ENCODE peak calls at places on chromosomes 7 and 10, in eight cellular contexts. A is thyroid gland, I is cardiac muscle cell, V is A549, U is brain microvascular endothelial cell, O is lung, P is LNCaP clone FGC, W is neural progenitor cell. J is an unnamed sample.

GRCh38 chr10:8060010-8060703 is 5.7 kb downstream of the GATA3 start:
- DNase-seq in A (no peak), I (no peak), V (no peak), U (no peak), O (no peak), P (no peak), W (peak), J (no peak)

GRCh38 chr7:98470131-98470985 is 69.5 kb upstream of the BAIAP2L1 start:
- DNase-seq in A (peak), I (peak), V (peak), U (no peak), O (peak), P (no peak), W (peak), J (no peak)

GRCh38 chr7:28904539-28905143 is 53.5 kb downstream of the TRIL start:
- DNase-seq in A (no peak), I (peak), V (no peak), U (no peak), O (no peak), P (no peak), W (peak), J (no peak)

GRCh38 chr10:132293416-132294195 is 14.1 kb downstream of the STK32C start:
- DNase-seq in A (peak), I (no peak), V (no peak), U (no peak), O (no peak), P (no peak), W (peak), J (no peak)

GRCh38 chr10:131928248-131929095 is 27.7 kb downstream of the PPP2R2D start:
- DNase-seq in A (no peak), I (peak), V (no peak), U (peak), O (no peak), P (no peak), W (no peak), J (no peak)

GRCh38 chr7:131556912-131557457 is 557 bp upstream of the PODXL start:
- DNase-seq in A (no peak), I (no peak), V (no peak), U (no peak), O (no peak), P (no peak), W (no peak), J (no peak)

GRCh38 chr7:80361948-80362347 is 149.9 kb downstream of the GNAT3 start:
- DNase-seq in A (no peak), I (no peak), V (no peak), U (no peak), O (no peak), P (no peak), W (no peak), J (no peak)

GRCh38 chr7:64888901-64889685 is 14.0 kb upstream of the ZNF273 start:
- DNase-seq in A (peak), I (peak), V (no peak), U (no peak), O (peak), P (no peak), W (peak), J (no peak)

GRCh38 chr10:37872283-37872682 is 14.9 kb upstream of the ZNF248 start:
- DNase-seq in A (no peak), I (no peak), V (no peak), U (no peak), O (no peak), P (no peak), W (no peak), J (no peak)

GRCh38 chr10:132329565-132330485 is 2.2 kb upstream of the LRRC27 start:
- DNase-seq in A (no peak), I (peak), V (peak), U (peak), O (no peak), P (no peak), W (no peak), J (no peak)

GRCh38 chr10:51342381-51342780 is 268.1 kb downstream of the PRKG1 start:
- DNase-seq in A (no peak), I (peak), V (no peak), U (no peak), O (no peak), P (no peak), W (no peak), J (no peak)

GRCh38 chr7:68846926-68847325 is 751.3 kb upstream of the AUTS2 start:
- DNase-seq in A (no peak), I (no peak), V (no peak), U (no peak), O (no peak), P (no peak), W (no peak), J (no peak)

GRCh38 chr10:78617633-78618032 is 451.1 kb upstream of the ZMIZ1 start:
- DNase-seq in A (no peak), I (no peak), V (no peak), U (no peak), O (no peak), P (no peak), W (no peak), J (no peak)

GRCh38 chr7:98214811-98215321 is 3.6 kb downstream of the BHLHA15 start:
- DNase-seq in A (no peak), I (no peak), V (no peak), U (no peak), O (no peak), P (no peak), W (no peak), J (no peak)

GRCh38 chr7:155348806-155349205 is 51.1 kb downstream of the INSIG1 start:
- DNase-seq in A (no peak), I (no peak), V (no peak), U (no peak), O (no peak), P (no peak), W (no peak), J (no peak)

GRCh38 chr7:147915781-147916180 is 674.8 kb upstream of the C7orf33 start:
- DNase-seq in A (no peak), I (no peak), V (no peak), U (no peak), O (no peak), P (no peak), W (no peak), J (no peak)

GRCh38 chr10:133163889-133164815 is 4.1 kb downstream of the KNDC1 start:
- DNase-seq in A (peak), I (no peak), V (no peak), U (no peak), O (no peak), P (peak), W (no peak), J (no peak)

GRCh38 chr10:121216721-121217181 is 365.6 kb downstream of the WDR11 start:
- DNase-seq in A (peak), I (no peak), V (no peak), U (no peak), O (no peak), P (no peak), W (no peak), J (no peak)

GRCh38 chr7:151796091-151796870 is 80.6 kb downstream of the PRKAG2 start:
- DNase-seq in A (no peak), I (no peak), V (peak), U (no peak), O (no peak), P (no peak), W (no peak), J (no peak)

GRCh38 chr7:19377611-19378339 is 232.6 kb upstream of the FERD3L start:
- DNase-seq in A (no peak), I (peak), V (no peak), U (peak), O (no peak), P (no peak), W (no peak), J (no peak)

GRCh38 chr10:26486985-26487850 is 49.1 kb downstream of the APBB1IP start:
- DNase-seq in A (peak), I (peak), V (peak), U (peak), O (no peak), P (no peak), W (no peak), J (peak)

GRCh38 chr10:79285315-79286185 is 61.7 kb upstream of the PPIF start:
- DNase-seq in A (no peak), I (no peak), V (no peak), U (no peak), O (no peak), P (no peak), W (no peak), J (no peak)

GRCh38 chr10:126063353-126063791 is 167.0 kb downstream of the FANK1 start:
- DNase-seq in A (no peak), I (peak), V (no peak), U (peak), O (no peak), P (no peak), W (no peak), J (no peak)

GRCh38 chr10:43820663-43821062 is 172.0 kb upstream of the ZNF32 start:
- DNase-seq in A (no peak), I (peak), V (no peak), U (no peak), O (no peak), P (no peak), W (no peak), J (no peak)

GRCh38 chr10:32207544-32207943 is 139.4 kb downstream of the EPC1 start:
- DNase-seq in A (peak), I (peak), V (peak), U (peak), O (peak), P (peak), W (peak), J (no peak)

GRCh38 chr7:936131-937054 is 18.1 kb downstream of the ADAP1 start:
- DNase-seq in A (no peak), I (no peak), V (peak), U (peak), O (no peak), P (no peak), W (no peak), J (peak)

GRCh38 chr10:133419211-133419950 is 5.0 kb downstream of the SPRN start:
- DNase-seq in A (no peak), I (no peak), V (no peak), U (no peak), O (no peak), P (no peak), W (no peak), J (no peak)

GRCh38 chr7:826230-826905 is 5.9 kb upstream of the SUN1 start:
- DNase-seq in A (no peak), I (no peak), V (no peak), U (no peak), O (no peak), P (no peak), W (no peak), J (no peak)

GRCh38 chr7:134520130-134520529 is 7.2 kb upstream of the AKR1B10 start:
- DNase-seq in A (no peak), I (no peak), V (peak), U (no peak), O (no peak), P (peak), W (no peak), J (no peak)

GRCh38 chr10:68603766-68604165 is 43.6 kb downstream of the TET1 start:
- DNase-seq in A (no peak), I (no peak), V (no peak), U (no peak), O (no peak), P (no peak), W (no peak), J (no peak)

GRCh38 chr10:68602434-68602833 is 42.3 kb downstream of the TET1 start:
- DNase-seq in A (no peak), I (no peak), V (no peak), U (no peak), O (no peak), P (no peak), W (no peak), J (no peak)

GRCh38 chr10:68599754-68600040 is 39.6 kb downstream of the TET1 start:
- DNase-seq in A (no peak), I (no peak), V (no peak), U (no peak), O (no peak), P (no peak), W (no peak), J (no peak)

GRCh38 chr10:68600041-68600778 is 40.1 kb downstream of the TET1 start:
- DNase-seq in A (peak), I (peak), V (peak), U (peak), O (peak), P (peak), W (peak), J (peak)

DNA sequence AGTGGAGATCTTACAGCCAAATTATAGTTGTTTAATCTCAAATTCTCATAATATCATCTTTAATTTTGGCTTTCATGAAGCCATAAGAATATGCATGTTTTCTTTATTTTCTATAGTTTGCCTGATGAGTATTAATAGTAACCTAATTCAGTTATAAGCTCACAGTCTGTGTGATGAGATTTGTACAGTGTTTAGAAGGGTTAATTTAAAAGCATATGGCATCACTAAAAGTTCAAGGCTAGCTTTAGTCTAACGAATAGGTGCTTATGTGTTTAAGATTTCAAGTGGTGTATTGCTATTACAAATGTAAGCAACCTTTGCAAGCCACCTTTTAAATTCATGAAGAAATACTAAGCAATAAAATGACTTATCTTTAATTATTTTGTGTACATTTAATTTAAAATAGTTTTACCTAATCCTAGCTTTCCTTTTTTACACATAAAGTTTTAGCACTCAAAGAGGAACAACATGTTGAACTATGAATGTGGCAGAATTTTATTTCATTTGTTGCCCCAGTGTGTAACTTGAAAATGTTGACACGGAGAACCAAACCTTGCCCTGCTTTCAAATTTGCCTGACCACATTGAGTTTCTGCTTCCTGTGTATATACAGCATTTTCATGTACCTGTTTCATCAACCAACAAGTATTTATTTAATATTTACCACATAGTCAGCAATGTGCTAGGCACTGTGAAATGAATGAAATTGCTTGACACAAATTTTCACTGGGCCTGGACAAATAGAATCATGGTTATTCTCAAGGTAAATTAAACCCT is 41.5 kb downstream of the TET1 start:
- DNase-seq in A (no peak), I (no peak), V (no peak), U (no peak), O (no peak), P (no peak), W (no peak), J (no peak)
- H3K4me3 ChIP-seq in A (no peak), I (peak), V (no peak), U (peak), O (no peak), P (no peak), W (peak), J (peak)

GRCh38 chr7:106658504-106659368 is 2.2 kb downstream of the CCDC71L start:
- DNase-seq in A (no peak), I (peak), V (no peak), U (no peak), O (no peak), P (no peak), W (no peak), J (no peak)
- H3K4me3 ChIP-seq in A (peak), I (peak), V (peak), U (peak), O (no peak), P (peak), W (peak), J (peak)

GRCh38 chr7:141003172-141004080 is 11.3 kb downstream of the MRPS33 start:
- DNase-seq in A (no peak), I (no peak), V (no peak), U (no peak), O (no peak), P (no peak), W (no peak), J (no peak)
- H3K4me3 ChIP-seq in A (no peak), I (no peak), V (no peak), U (no peak), O (no peak), P (no peak), W (no peak), J (no peak)

DNA sequence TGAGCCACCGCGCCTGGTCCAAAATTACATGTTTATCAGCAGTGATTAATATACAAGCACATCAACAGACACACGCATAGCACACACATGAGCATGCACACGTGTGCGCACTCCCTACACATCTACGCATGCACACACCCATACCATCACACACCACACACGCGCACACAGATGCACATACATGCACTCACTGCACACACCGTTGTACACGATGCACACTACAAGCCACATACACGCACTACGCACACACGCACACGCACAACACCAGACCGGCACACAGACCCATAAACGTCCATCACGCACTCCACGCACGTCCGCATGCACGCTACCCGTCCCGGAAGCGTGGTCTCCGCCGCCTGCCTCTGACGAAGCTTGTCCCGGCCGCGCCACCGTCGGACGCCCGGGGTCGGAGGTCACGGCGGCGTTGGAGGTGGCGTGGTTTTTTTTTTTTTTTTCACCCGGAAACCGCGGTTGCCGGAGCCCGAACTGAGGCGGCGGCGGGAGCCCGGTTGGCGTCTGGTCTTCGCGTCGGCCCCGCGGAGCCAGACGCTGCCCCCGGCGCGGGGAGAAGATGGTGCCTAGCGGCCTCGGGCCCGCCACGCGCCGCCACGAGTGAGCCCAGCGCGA is at the start of gene TMEM248:
- DNase-seq in A (peak), I (peak), V (peak), U (peak), O (peak), P (peak), W (peak), J (no peak)
- H3K4me3 ChIP-seq in A (peak), I (peak), V (peak), U (peak), O (peak), P (peak), W (peak), J (peak)

GRCh38 chr7:81839708-81840359 is 70.0 kb upstream of the HGF start:
- DNase-seq in A (no peak), I (no peak), V (no peak), U (no peak), O (no peak), P (no peak), W (no peak), J (no peak)

GRCh38 chr7:81842361-81842760 is 72.5 kb upstream of the HGF start:
- DNase-seq in A (no peak), I (no peak), V (no peak), U (no peak), O (no peak), P (no peak), W (peak), J (no peak)

GRCh38 chr7:81846398-81846797 is 76.6 kb upstream of the HGF start:
- DNase-seq in A (peak), I (peak), V (no peak), U (peak), O (no peak), P (no peak), W (no peak), J (no peak)

GRCh38 chr7:81851413-81851812 is 81.6 kb upstream of the HGF start:
- DNase-seq in A (no peak), I (no peak), V (no peak), U (no peak), O (no peak), P (no peak), W (no peak), J (no peak)

GRCh38 chr7:81845628-81846259 is 75.9 kb upstream of the HGF start:
- DNase-seq in A (no peak), I (peak), V (no peak), U (no peak), O (no peak), P (no peak), W (no peak), J (no peak)
- H3K4me3 ChIP-seq in A (no peak), I (no peak), V (no peak), U (no peak), O (no peak), P (no peak), W (no peak), J (no peak)

DNA sequence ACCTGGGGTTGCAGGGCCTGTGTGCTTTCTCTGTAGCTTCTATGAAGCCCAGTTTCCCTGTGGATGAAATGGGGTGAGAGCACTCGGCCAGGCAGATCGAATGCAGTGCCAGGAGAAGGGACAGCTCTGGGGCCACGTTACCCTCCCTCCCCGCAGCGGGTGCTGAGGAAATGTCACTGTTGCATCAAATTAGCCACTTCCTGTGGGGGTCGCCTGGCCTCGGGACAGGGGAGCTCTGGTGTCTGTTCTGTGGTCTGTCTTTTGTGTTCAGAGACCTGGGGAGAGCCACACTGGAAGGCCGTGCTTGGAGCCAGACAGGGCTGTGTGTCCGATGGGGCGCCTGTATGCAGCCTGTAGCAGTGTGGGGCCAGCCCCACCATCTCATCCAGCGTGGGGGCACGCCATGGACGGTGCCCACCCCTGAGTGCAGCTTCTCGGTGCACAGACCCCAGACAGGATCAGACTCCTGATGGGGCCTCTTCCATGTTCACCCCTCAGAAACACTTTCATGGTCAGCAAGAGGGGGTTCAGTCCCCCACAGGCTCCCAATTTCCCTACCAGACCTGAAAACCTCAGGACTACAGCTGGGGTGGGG is 13.6 kb downstream of the TTYH3 start:
- DNase-seq in A (no peak), I (peak), V (no peak), U (peak), O (no peak), P (no peak), W (no peak), J (no peak)
- H3K4me3 ChIP-seq in A (no peak), I (no peak), V (no peak), U (no peak), O (no peak), P (no peak), W (no peak), J (no peak)

GRCh38 chr10:35950221-35950620 is 308.1 kb upstream of the FZD8 start:
- DNase-seq in A (no peak), I (no peak), V (no peak), U (no peak), O (no peak), P (no peak), W (no peak), J (no peak)
- H3K4me3 ChIP-seq in A (no peak), I (no peak), V (no peak), U (no peak), O (no peak), P (no peak), W (peak), J (no peak)

DNA sequence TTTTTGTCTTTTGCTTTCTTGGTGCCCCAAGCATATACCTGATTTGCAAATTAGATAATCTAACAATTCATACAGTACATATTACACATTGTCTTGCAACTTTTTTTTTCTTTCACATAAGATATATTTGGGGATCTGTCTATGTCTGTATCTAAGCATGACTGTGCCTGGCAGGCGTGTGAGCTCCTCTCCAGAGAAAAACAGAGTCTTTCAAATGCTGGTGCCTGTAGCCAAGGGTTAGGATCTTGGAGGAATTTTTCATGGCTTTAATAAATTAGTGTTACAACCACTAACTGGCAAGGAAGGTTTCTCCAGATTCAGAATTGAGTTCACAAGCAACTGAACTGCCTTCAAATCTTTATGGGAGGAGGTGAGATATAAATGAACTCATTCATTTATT is 14.8 kb upstream of the SLF2 start:
- DNase-seq in A (no peak), I (no peak), V (no peak), U (no peak), O (no peak), P (no peak), W (no peak), J (no peak)
- H3K4me3 ChIP-seq in A (no peak), I (no peak), V (no peak), U (no peak), O (no peak), P (no peak), W (no peak), J (no peak)